ENCODE peak calls at places on chromosomes 4 and X, in seven cellular contexts. D is mesendoderm, F is mesenchymal stem cell, Y is H9, L is H1, P is trophoblast cell, G is IMR-90. Q is an unnamed sample.

GRCh38 chr4:82429728-82430192 is 502 bp downstream of the HNRNPDL start:
- DNase-seq in L (no peak), P (no peak), G (no peak), F (no peak), Y (no peak), D (peak), Q (no peak)

GRCh38 chrX:85993539-85994197 is 53.7 kb downstream of the CHM start:
- DNase-seq in P (no peak), L (no peak), G (peak), Y (no peak), D (no peak), F (peak), Q (no peak)

GRCh38 chr4:173332963-173333657 is 1.0 kb downstream of the HMGB2 start:
- DNase-seq in G (peak), D (peak), P (peak), L (no peak), Y (no peak), F (peak), Q (no peak)

GRCh38 chr4:37792241-37792640 is 34.2 kb upstream of the PGM2 start:
- DNase-seq in F (no peak), G (no peak), L (no peak), D (no peak), P (no peak), Y (no peak), Q (no peak)

GRCh38 chr4:73419106-73420038 is 15.3 kb downstream of the ALB start:
- DNase-seq in D (no peak), L (no peak), F (no peak), P (no peak), Y (no peak), G (no peak), Q (no peak)

GRCh38 chrX:100944601-100945000 is 15.9 kb upstream of the XKRX start:
- DNase-seq in G (no peak), L (no peak), Y (no peak), D (no peak), F (no peak), P (no peak), Q (no peak)

GRCh38 chrX:150324035-150324728 is 38.9 kb upstream of the MAMLD1 start:
- DNase-seq in P (peak), G (peak), F (peak), Y (no peak), D (peak), L (no peak), Q (no peak)

GRCh38 chr4:143424276-143424675 is 87.6 kb downstream of the GAB1 start:
- DNase-seq in L (no peak), Y (no peak), G (peak), P (no peak), F (peak), D (no peak), Q (no peak)

GRCh38 chr4:82578935-82579334 is 17.1 kb upstream of the TMEM150C start:
- DNase-seq in L (no peak), F (no peak), G (no peak), D (peak), P (peak), Y (no peak), Q (no peak)

GRCh38 chrX:151176351-151176750 is at the start of gene GPR50:
- DNase-seq in Y (no peak), L (no peak), P (no peak), D (peak), F (no peak), G (no peak), Q (no peak)

GRCh38 chr4:17552427-17552826 is 24.6 kb upstream of the LAP3 start:
- DNase-seq in L (no peak), G (no peak), F (no peak), P (no peak), D (no peak), Y (no peak), Q (no peak)

GRCh38 chr4:173531085-173531965 is 1.3 kb upstream of the HAND2 start:
- DNase-seq in P (no peak), G (no peak), D (peak), F (peak), L (peak), Y (peak), Q (peak)

GRCh38 chr4:136713140-136713539 is 819.2 kb downstream of the PCDH18 start:
- DNase-seq in G (peak), D (peak), Y (no peak), F (peak), L (no peak), P (no peak), Q (no peak)

GRCh38 chr4:104451573-104451972 is 43.1 kb downstream of the CXXC4 start:
- DNase-seq in P (peak), F (peak), L (no peak), D (peak), Y (no peak), G (no peak), Q (no peak)

GRCh38 chrX:54248309-54248708 is 65.3 kb upstream of the FAM120C start:
- DNase-seq in D (peak), G (peak), P (peak), L (no peak), F (peak), Y (no peak), Q (no peak)

GRCh38 chrX:69077895-69078455 is 87.3 kb downstream of the PJA1 start:
- DNase-seq in F (no peak), D (peak), Y (no peak), G (peak), L (no peak), P (no peak), Q (no peak)

GRCh38 chrX:118493653-118494297 is 1.8 kb upstream of the DOCK11 start:
- DNase-seq in G (no peak), P (no peak), F (no peak), L (no peak), Y (no peak), D (no peak), Q (no peak)

GRCh38 chrX:46218373-46218772 is 326.8 kb downstream of the ZNF674 start:
- DNase-seq in Y (no peak), D (no peak), G (no peak), P (peak), L (no peak), F (no peak), Q (no peak)

GRCh38 chrX:49247916-49248811 is 12.9 kb downstream of the CCDC22 start:
- DNase-seq in L (no peak), P (no peak), G (no peak), Y (no peak), F (no peak), D (no peak), Q (no peak)

GRCh38 chr4:184385705-184386141 is 88.6 kb downstream of the IRF2 start:
- DNase-seq in F (no peak), Y (peak), G (no peak), D (peak), P (no peak), L (no peak), Q (no peak)

GRCh38 chrX:28901637-28902036 is 314.4 kb downstream of the IL1RAPL1 start:
- DNase-seq in Y (no peak), L (no peak), D (no peak), G (peak), P (no peak), F (peak), Q (no peak)

DNA sequence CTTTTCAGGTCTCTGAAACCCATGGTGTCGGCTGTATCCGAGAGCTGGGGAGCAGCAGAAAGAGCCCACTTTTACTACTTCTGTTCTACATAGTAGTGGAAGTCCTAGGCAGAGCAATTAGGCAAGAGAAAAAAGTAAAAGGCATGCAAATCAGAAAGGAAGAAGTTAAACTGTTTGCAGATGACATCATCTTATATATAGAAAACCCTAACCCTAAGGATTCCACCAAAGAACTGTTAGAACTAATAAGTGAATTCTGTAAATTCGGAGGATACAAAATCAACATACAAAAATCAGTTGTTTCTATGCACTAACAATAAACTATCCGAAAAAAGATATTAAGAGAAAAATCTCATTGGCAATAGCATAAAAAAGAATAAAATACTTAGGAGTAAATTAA is 95.3 kb downstream of the POLA1 start:
- DNase-seq in L (no peak), D (no peak), G (no peak), Y (no peak), P (no peak), F (no peak), Q (no peak)
- H2BK120ac ChIP-seq in L (no peak), D (no peak), G (no peak), Y (no peak), P (no peak), F (no peak), Q (no peak)

DNA sequence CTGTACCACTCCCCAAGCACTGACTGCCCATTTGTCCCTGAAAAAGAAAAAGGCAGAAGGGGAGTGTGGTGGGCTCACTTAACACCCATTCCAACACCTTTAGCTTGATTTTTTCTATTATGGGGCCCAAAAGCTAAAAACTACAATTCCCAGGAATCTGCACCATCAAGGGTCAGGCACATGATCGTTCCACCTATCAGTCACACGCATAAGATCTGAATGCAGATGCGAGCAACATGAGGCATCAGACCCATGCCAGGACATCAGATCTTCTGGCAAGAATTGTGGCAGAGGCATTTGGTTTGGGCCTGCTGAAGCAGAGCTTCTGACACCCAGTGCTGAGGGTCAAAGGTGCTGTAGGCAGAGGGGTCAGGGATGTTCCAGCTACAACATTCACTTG is 595.9 kb downstream of the BCOR start:
- DNase-seq in G (no peak), D (no peak), P (no peak), F (no peak), Y (no peak), L (no peak), Q (no peak)
- H2BK120ac ChIP-seq in G (no peak), D (no peak), P (no peak), F (no peak), Y (no peak), L (no peak), Q (no peak)

DNA sequence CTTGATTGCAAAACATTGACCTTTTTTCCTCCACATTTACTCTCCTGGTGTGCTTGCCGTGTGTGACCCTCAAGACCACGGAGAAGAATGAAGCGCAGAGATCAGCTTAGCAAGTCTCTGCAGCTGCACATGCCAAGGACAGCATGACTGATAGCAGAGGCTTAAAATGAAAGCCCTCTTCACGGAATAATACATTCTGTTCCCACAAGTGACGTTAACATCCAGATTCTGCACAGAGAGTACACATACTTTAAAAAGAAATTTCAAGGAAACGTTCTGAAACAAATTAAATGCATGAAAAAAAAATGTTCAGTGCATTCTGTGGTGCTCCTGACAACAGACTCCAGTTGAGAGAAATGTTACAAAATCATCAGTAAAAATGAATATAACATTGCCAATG is 60.9 kb downstream of the SLC7A11 start:
- DNase-seq in Y (no peak), F (peak), G (peak), L (no peak), D (no peak), P (no peak), Q (no peak)
- H2BK120ac ChIP-seq in Y (no peak), F (no peak), G (no peak), L (no peak), D (no peak), P (no peak), Q (no peak)

DNA sequence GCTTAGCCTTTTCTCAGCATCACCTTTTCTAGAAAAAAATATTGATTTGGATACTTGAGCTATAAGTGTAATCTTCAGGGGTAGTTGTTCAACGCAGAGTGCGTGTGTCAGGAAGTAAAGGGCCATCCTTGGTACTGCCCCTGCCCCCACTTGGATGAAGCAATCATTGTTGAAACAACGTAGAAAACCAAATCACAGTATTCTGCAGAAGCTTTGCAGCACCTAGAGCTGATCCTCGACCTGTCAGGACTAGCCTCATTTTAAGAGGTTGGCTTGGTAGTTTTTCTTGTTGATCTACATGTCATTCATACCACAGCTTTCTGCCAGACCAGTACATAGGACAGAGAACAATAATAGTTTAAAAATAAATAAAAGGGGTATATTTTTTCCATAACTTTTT is 65.3 kb upstream of the MYOZ2 start:
- DNase-seq in Y (no peak), G (no peak), F (no peak), L (no peak), P (peak), D (no peak), Q (no peak)
- H2BK120ac ChIP-seq in Y (no peak), G (no peak), F (no peak), L (no peak), P (no peak), D (no peak), Q (no peak)

GRCh38 chr4:858831-859451 is 33.0 kb upstream of the CPLX1 start:
- DNase-seq in P (no peak), D (no peak), G (no peak), F (no peak), L (no peak), Y (no peak), Q (no peak)
- H2BK120ac ChIP-seq in P (no peak), D (no peak), G (no peak), F (no peak), L (no peak), Y (no peak), Q (no peak)

GRCh38 chr4:42716996-42717395 is 60.1 kb upstream of the ATP8A1 start:
- DNase-seq in P (no peak), L (no peak), G (no peak), Y (no peak), D (no peak), F (no peak), Q (no peak)
- H2BK120ac ChIP-seq in P (no peak), L (no peak), G (no peak), Y (no peak), D (no peak), F (no peak), Q (no peak)

GRCh38 chr4:5973486-5974220 is 44.6 kb downstream of the C4orf50 start:
- DNase-seq in G (no peak), D (no peak), Y (no peak), L (no peak), P (no peak), F (no peak), Q (no peak)

GRCh38 chr4:5973033-5973432 is 45.2 kb downstream of the C4orf50 start:
- DNase-seq in Y (no peak), D (no peak), L (no peak), F (no peak), P (no peak), G (no peak), Q (no peak)

GRCh38 chr4:5971077-5971447 is 47.2 kb downstream of the C4orf50 start:
- DNase-seq in Y (peak), L (no peak), D (no peak), G (no peak), F (no peak), P (no peak), Q (no peak)

GRCh38 chr4:5974321-5974720 is 43.9 kb downstream of the C4orf50 start:
- DNase-seq in G (no peak), D (no peak), L (no peak), F (no peak), P (no peak), Y (no peak), Q (no peak)

GRCh38 chr4:5972571-5972970 is 45.7 kb downstream of the C4orf50 start:
- DNase-seq in F (no peak), P (no peak), G (no peak), Y (no peak), L (no peak), D (no peak), Q (no peak)
- H2BK120ac ChIP-seq in F (no peak), P (no peak), G (no peak), Y (no peak), L (no peak), D (no peak), Q (no peak)

GRCh38 chr4:182649698-182650477 is 267.3 kb downstream of the DCTD start:
- DNase-seq in L (no peak), F (no peak), Y (peak), P (no peak), D (peak), G (peak), Q (no peak)

GRCh38 chr4:182648766-182649165 is 268.4 kb downstream of the DCTD start:
- DNase-seq in L (no peak), P (no peak), Y (no peak), G (no peak), D (no peak), F (no peak), Q (no peak)

GRCh38 chr4:182645511-182645910 is 271.7 kb downstream of the DCTD start:
- DNase-seq in Y (no peak), D (no peak), G (no peak), L (no peak), F (no peak), P (no peak), Q (no peak)

GRCh38 chr4:182644326-182645050 is 272.7 kb downstream of the DCTD start:
- DNase-seq in Y (no peak), G (peak), L (no peak), P (peak), D (no peak), F (no peak), Q (no peak)

DNA sequence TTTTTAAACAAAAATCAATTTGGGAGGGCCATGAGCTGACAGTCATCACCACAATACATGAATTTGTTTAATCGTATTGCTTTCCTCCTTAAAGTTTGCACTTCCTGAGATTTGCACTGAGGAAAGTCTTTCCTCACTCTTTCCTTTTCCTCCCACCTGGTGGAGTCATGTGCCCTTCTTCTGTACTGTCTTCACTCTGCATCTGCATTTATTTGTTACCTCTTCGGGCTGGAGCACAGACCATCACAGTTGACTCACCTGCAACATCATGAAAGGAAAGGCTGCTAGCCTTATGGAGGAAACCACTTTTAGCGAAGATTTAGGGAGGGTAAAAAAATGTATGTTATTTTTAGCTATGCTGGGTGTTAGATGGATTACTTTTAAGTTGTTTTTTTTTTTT is 269.3 kb downstream of the DCTD start:
- DNase-seq in L (no peak), P (no peak), G (no peak), Y (no peak), F (no peak), D (peak), Q (no peak)
- H2BK120ac ChIP-seq in L (no peak), P (no peak), G (no peak), Y (no peak), F (no peak), D (no peak), Q (no peak)